ENCODE peak calls at places on chromosomes 7 and 10, in ten cellular contexts. V is fibroblast of lung, G is bronchial epithelial cell, Z is WERI-Rb-1, A is upper lobe of left lung, P is mucosa of descending colon, H is psoas muscle, D is pancreas, B is transverse colon, K is PC-9. R is an unnamed sample. For H3K36me3, the result is how much of the 10 kb centered on the place peaks cover.

GRCh38 chr10:92839191-92840085 is 8.9 kb upstream of the EXOC6 start:
- DNase-seq in V (peak), G (no peak), Z (peak), A (peak), P (peak), H (peak), D (peak), B (peak), K (no peak), R (no peak)

GRCh38 chr10:47165711-47166404 is 134.1 kb upstream of the GDF10 start:
- DNase-seq in V (peak), G (no peak), Z (no peak), A (peak), P (peak), H (peak), D (no peak), B (peak), K (peak), R (no peak)

GRCh38 chr10:62689712-62690111 is 114.8 kb upstream of the ADO start:
- DNase-seq in V (no peak), G (no peak), Z (no peak), A (no peak), P (no peak), H (no peak), D (no peak), B (no peak), K (no peak), R (no peak)

GRCh38 chr7:134514663-134515062 is 12.7 kb upstream of the AKR1B10 start:
- DNase-seq in V (peak), G (peak), Z (peak), A (no peak), P (no peak), H (no peak), D (no peak), B (peak), K (peak), R (no peak)

GRCh38 chr7:79452495-79453265 is 787 bp downstream of the MAGI2 start:
- DNase-seq in V (peak), G (no peak), Z (peak), A (peak), P (peak), H (peak), D (peak), B (no peak), K (peak), R (no peak)

GRCh38 chr10:30833625-30833970 is 198.1 kb downstream of the ZNF438 start:
- DNase-seq in V (no peak), G (no peak), Z (no peak), A (no peak), P (no peak), H (no peak), D (no peak), B (no peak), K (no peak), R (no peak)

GRCh38 chr7:33185786-33186185 is 56.4 kb downstream of the BBS9 start:
- DNase-seq in V (peak), G (peak), Z (no peak), A (no peak), P (no peak), H (no peak), D (no peak), B (no peak), K (peak), R (no peak)

GRCh38 chr7:45923290-45923689 is 2.2 kb upstream of the IGFBP3 start:
- DNase-seq in V (peak), G (peak), Z (peak), A (peak), P (no peak), H (peak), D (peak), B (peak), K (peak), R (no peak)

GRCh38 chr7:132491546-132491945 is 84.7 kb downstream of the PLXNA4 start:
- DNase-seq in V (no peak), G (no peak), Z (no peak), A (no peak), P (no peak), H (no peak), D (no peak), B (no peak), K (no peak), R (no peak)

GRCh38 chr7:4818000-4818794 is 42.8 kb downstream of the AP5Z1 start:
- DNase-seq in V (no peak), G (no peak), Z (no peak), A (no peak), P (peak), H (peak), D (peak), B (no peak), K (no peak), R (no peak)

GRCh38 chr7:113917840-113918239 is 969 bp downstream of the PPP1R3A start:
- DNase-seq in V (no peak), G (no peak), Z (no peak), A (no peak), P (no peak), H (no peak), D (no peak), B (no peak), K (no peak), R (no peak)

GRCh38 chr7:98276241-98276761 is 5.2 kb upstream of the BRI3 start:
- DNase-seq in V (no peak), G (no peak), Z (no peak), A (peak), P (no peak), H (no peak), D (no peak), B (no peak), K (no peak), R (no peak)

GRCh38 chr7:103706805-103707204 is 260.8 kb upstream of the SLC26A5 start:
- DNase-seq in V (no peak), G (no peak), Z (no peak), A (no peak), P (no peak), H (no peak), D (no peak), B (no peak), K (no peak), R (no peak)

GRCh38 chr7:106309352-106309751 is 24.6 kb upstream of the NAMPT start:
- DNase-seq in V (no peak), G (peak), Z (no peak), A (no peak), P (no peak), H (no peak), D (no peak), B (no peak), K (no peak), R (no peak)

GRCh38 chr10:32207544-32207943 is 139.4 kb downstream of the EPC1 start:
- DNase-seq in V (peak), G (peak), Z (peak), A (peak), P (no peak), H (no peak), D (peak), B (peak), K (peak), R (no peak)

GRCh38 chr10:101489355-101489754 is 98.7 kb downstream of the POLL start:
- DNase-seq in V (peak), G (peak), Z (no peak), A (no peak), P (no peak), H (no peak), D (no peak), B (no peak), K (no peak), R (no peak)

GRCh38 chr10:96366508-96366907 is 7.7 kb upstream of the OPALIN start:
- DNase-seq in V (peak), G (peak), Z (no peak), A (no peak), P (no peak), H (no peak), D (no peak), B (no peak), K (no peak), R (no peak)

GRCh38 chr7:77674878-77675277 is 21.4 kb upstream of the RSBN1L start:
- DNase-seq in V (peak), G (peak), Z (no peak), A (peak), P (no peak), H (no peak), D (no peak), B (peak), K (peak), R (no peak)

DNA sequence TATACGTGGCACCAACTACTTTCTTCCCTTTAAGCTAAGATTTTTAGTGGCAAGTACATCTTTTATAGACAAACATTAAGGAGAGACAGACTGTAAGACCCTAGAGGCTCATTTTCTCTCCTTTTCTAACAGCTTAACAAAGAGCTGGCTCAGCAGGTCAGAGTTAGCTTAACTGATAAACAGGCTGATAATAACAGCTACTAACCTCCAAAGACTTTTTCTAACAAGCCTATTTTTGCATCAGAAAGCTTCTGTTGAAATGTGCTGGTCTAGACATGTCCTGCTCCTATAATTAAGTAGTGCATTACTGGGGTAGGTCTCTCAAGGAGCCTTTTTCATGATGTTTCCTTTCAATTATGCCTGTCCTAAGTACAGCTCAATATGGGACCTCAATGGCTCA is 238.2 kb upstream of the FAM3C start:
- DNase-seq in V (no peak), G (peak), Z (no peak), A (no peak), P (no peak), H (no peak), D (no peak), B (no peak), K (no peak), R (no peak)
- H3K4me3 ChIP-seq in V (no peak), G (no peak), Z (no peak), A (no peak), P (no peak), H (no peak), D (no peak), B (no peak), K (no peak), R (no peak)

GRCh38 chr7:101626069-101626671 is 2.9 kb downstream of the MYL10 start:
- DNase-seq in V (no peak), G (no peak), Z (no peak), A (no peak), P (no peak), H (no peak), D (no peak), B (no peak), K (no peak), R (no peak)
- TF ChIP-seq CTCF in V (no peak), G (no peak), Z (no peak), A (no peak), P (no peak), H (no peak), D (no peak), B (no peak), K (no peak), R (no peak)

GRCh38 chr7:96995406-96996110 is 9.8 kb upstream of the DLX6 start:
- DNase-seq in V (no peak), G (no peak), Z (peak), A (no peak), P (no peak), H (no peak), D (no peak), B (no peak), K (no peak), R (no peak)

GRCh38 chr7:96998333-96998732 is 7.0 kb upstream of the DLX6 start:
- DNase-seq in V (no peak), G (no peak), Z (no peak), A (no peak), P (no peak), H (no peak), D (no peak), B (no peak), K (no peak), R (no peak)

GRCh38 chr7:96996111-96996936 is 9.0 kb upstream of the DLX6 start:
- DNase-seq in V (no peak), G (no peak), Z (peak), A (no peak), P (no peak), H (no peak), D (no peak), B (no peak), K (no peak), R (no peak)

GRCh38 chr7:96997512-96998032 is 7.8 kb upstream of the DLX6 start:
- DNase-seq in V (no peak), G (no peak), Z (no peak), A (no peak), P (no peak), H (no peak), D (no peak), B (no peak), K (no peak), R (no peak)

DNA sequence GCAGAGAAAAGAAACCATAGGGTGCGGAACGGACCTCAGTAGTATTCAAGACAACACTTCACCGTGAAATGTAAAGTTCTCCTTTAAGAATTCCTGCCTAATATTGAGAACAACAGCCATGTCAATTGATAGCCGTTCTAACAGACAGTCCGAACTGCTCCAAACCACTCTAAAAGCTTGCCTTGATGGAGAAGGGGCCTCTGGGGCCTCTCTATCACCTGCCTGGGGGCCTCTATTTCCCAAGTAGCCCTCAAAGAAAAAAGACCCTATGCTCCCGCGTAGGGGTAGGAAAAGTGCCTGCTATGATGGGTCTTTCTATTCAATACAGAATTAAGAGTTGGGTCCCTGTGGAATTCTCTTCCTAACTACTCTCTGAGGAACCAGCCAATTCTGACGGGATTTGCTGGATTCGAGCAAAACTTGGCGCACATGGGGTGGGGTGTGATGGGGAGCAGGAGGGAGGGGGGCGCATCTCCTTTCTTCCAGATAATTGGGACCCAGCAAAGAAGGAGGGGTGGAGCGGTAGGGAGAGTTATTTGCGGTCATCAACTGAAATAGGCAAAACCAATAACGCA is 8.3 kb upstream of the DLX6 start:
- DNase-seq in V (no peak), G (no peak), Z (no peak), A (no peak), P (no peak), H (no peak), D (no peak), B (no peak), K (no peak), R (no peak)
- H3K36me3 ChIP-seq in V (under half), G (under half), Z (under half), A (under half), P (under half), H (under half), D (under half), B (under half), K (under half), R (under half)

DNA sequence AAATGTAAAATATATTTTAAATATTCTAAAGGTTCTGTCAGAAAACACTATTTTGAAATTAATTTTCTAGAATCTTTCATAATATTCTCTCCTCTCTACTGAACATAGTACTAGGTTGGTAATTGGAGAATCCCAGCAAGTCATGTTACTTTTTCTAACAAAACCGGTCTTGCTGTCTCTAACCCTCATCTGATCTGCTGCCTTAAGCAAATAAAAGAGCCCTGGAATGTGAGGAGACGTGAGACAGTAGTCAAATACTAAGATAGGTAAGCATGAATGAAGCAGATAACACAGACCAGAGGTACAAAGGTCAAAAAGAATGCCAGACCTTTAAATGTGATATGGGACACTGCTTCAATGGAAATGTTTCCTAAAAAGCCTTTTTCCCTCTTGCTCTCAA is 462.4 kb upstream of the NUPR2 start:
- DNase-seq in V (no peak), G (no peak), Z (no peak), A (no peak), P (no peak), H (no peak), D (no peak), B (no peak), K (no peak), R (no peak)
- H3K4me3 ChIP-seq in V (no peak), G (no peak), Z (no peak), A (no peak), P (no peak), H (no peak), D (no peak), B (no peak), K (no peak), R (no peak)

GRCh38 chr7:668139-668871 is 58.2 kb upstream of the DNAAF5 start:
- DNase-seq in V (peak), G (no peak), Z (no peak), A (no peak), P (no peak), H (no peak), D (peak), B (peak), K (no peak), R (no peak)

GRCh38 chr7:666454-667292 is 59.8 kb upstream of the DNAAF5 start:
- DNase-seq in V (no peak), G (no peak), Z (no peak), A (no peak), P (no peak), H (no peak), D (peak), B (no peak), K (no peak), R (no peak)

GRCh38 chr7:664402-664775 is 62.1 kb upstream of the DNAAF5 start:
- DNase-seq in V (no peak), G (no peak), Z (no peak), A (no peak), P (no peak), H (no peak), D (no peak), B (no peak), K (no peak), R (no peak)

GRCh38 chr7:665251-665650 is 61.2 kb upstream of the DNAAF5 start:
- DNase-seq in V (peak), G (no peak), Z (no peak), A (no peak), P (no peak), H (no peak), D (no peak), B (no peak), K (no peak), R (no peak)

GRCh38 chr7:665751-666453 is 60.6 kb upstream of the DNAAF5 start:
- DNase-seq in V (no peak), G (no peak), Z (no peak), A (no peak), P (no peak), H (no peak), D (no peak), B (no peak), K (no peak), R (no peak)
- TF ChIP-seq CTCF in V (peak), G (no peak), Z (peak), A (no peak), P (no peak), H (no peak), D (no peak), B (no peak), K (no peak), R (peak)

GRCh38 chr7:209416-209815 is 17.0 kb downstream of the FAM20C start:
- DNase-seq in V (no peak), G (no peak), Z (no peak), A (no peak), P (no peak), H (no peak), D (no peak), B (no peak), K (no peak), R (no peak)

GRCh38 chr7:208816-209215 is 16.4 kb downstream of the FAM20C start:
- DNase-seq in V (no peak), G (no peak), Z (no peak), A (no peak), P (no peak), H (no peak), D (no peak), B (no peak), K (no peak), R (no peak)

GRCh38 chr7:210401-210925 is 18.1 kb downstream of the FAM20C start:
- DNase-seq in V (no peak), G (no peak), Z (no peak), A (no peak), P (no peak), H (no peak), D (no peak), B (no peak), K (no peak), R (no peak)

GRCh38 chr7:211033-211714 is 18.8 kb downstream of the FAM20C start:
- DNase-seq in V (no peak), G (no peak), Z (no peak), A (no peak), P (no peak), H (no peak), D (no peak), B (no peak), K (no peak), R (no peak)

DNA sequence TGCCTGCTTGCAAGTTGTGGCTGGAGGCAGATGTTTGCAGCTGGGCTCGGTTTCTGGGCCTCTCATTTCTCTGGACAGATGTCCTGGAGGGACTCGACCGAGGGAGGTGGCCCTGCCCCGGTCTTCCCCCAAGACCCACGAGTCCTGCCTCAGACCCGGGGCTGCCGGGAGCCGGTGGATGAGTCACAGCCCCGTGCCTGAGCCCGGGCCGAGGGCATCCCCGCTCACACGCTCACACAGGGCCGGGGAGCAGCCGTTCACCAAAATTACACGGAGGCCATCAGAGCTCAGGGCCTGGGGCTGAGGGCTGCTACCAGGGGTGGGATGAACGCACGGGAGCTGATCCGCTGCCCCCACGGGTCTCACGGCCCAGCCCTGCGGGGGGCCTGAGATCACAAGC is 17.5 kb downstream of the FAM20C start:
- DNase-seq in V (peak), G (no peak), Z (no peak), A (peak), P (no peak), H (no peak), D (no peak), B (no peak), K (no peak), R (no peak)
- H3K36me3 ChIP-seq in V (under half), G (under half), Z (under half), A (under half), P (under half), H (under half), D (under half), B (under half), K (under half), R (under half)

DNA sequence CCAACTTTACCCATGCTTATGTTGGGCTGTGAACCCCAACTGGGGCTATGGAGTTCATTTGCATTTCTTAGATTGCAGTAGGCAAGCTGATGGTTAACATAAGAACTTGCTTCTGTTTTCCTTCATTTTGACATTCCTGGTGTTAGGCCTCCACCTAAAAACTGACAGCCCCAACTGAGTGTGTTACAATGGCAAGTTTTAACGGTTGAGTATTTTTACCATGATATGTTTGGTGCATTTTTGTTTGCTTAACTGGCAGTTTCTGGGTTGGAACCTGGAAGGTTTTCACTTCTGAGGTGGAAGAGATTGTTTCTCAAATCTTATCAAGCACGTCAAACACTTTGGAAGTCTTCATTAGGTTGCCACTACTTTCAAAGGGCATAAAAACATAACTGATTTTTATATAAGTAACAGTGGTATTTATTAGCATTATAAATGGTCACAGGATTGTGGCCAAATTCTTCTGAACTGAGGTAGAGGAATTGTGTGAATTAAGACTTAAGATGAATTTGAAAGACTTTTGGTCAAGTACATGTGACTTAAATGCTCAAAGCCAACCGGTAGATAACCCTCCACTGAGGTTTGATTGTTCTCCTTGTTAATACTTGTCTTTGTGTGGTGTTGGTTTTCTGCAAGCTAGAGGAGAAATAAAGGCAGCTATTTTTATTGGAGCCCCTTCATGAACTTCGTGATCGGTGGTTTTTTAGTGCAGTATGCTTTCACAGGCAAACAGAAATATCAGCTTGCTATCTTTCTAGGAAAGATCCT is 2.8 kb downstream of the BMI1 start:
- DNase-seq in V (no peak), G (no peak), Z (no peak), A (no peak), P (no peak), H (no peak), D (no peak), B (no peak), K (no peak), R (no peak)
- H3K4me3 ChIP-seq in V (no peak), G (no peak), Z (no peak), A (no peak), P (no peak), H (peak), D (no peak), B (no peak), K (no peak), R (no peak)

R was measured in kidney epithelial cell.